ENCODE peak calls at places on chromosomes 7 and 10, in ten cellular contexts. X is psoas muscle; O is left ventricle myocardium inferior; Y is Panc1; M is adipocyte; S is effector memory CD4-positive, alpha-beta T cell; T is HepG2; J is fibroblast of lung; C is CD4-positive, alpha-beta memory T cell; H is thoracic aorta. Z is an unnamed sample. For H3K4me1 and H3K9me3, the result is how much of the 10 kb centered on the place peaks cover.

GRCh38 chr7:139774376-139774775 is 3.4 kb downstream of the HIPK2 start:
- DNase-seq in C (no peak), T (no peak), M (peak), S (no peak), O (no peak), X (no peak), Y (peak), J (peak), H (no peak), Z (peak)

GRCh38 chr10:93542358-93542791 is 24.1 kb upstream of the FFAR4 start:
- DNase-seq in J (peak), O (peak), T (no peak), Y (no peak), S (no peak), X (peak), C (no peak), M (peak), H (no peak), Z (no peak)

GRCh38 chr7:26201261-26202018 is at the start of gene CBX3:
- DNase-seq in O (peak), S (peak), X (peak), H (peak), J (peak), T (peak), C (peak), M (peak), Y (no peak), Z (peak)

GRCh38 chr10:110425684-110426293 is 71.9 kb upstream of the DUSP5 start:
- DNase-seq in O (no peak), J (peak), C (no peak), M (peak), H (no peak), T (peak), X (peak), Y (no peak), S (no peak), Z (peak)

GRCh38 chr7:101243786-101244384 is 996 bp downstream of the FIS1 start:
- DNase-seq in C (no peak), H (no peak), X (no peak), O (no peak), T (no peak), J (peak), Y (no peak), S (peak), M (no peak), Z (no peak)

GRCh38 chr7:37824987-37825509 is 23.3 kb upstream of the NME8 start:
- DNase-seq in M (no peak), C (no peak), T (no peak), S (no peak), X (no peak), H (no peak), J (no peak), O (no peak), Y (no peak), Z (no peak)

GRCh38 chr10:89357096-89357495 is 20.8 kb upstream of the IFIT1B start:
- DNase-seq in M (no peak), H (no peak), C (no peak), S (no peak), Y (no peak), O (no peak), X (no peak), T (no peak), J (no peak), Z (no peak)

GRCh38 chr10:94193466-94193924 is 169.2 kb downstream of the NOC3L start:
- DNase-seq in H (no peak), M (peak), J (peak), Y (no peak), O (no peak), T (no peak), S (no peak), C (no peak), X (no peak), Z (peak)

GRCh38 chr10:132374176-132374575 is 22.8 kb upstream of the PWWP2B start:
- DNase-seq in O (no peak), X (no peak), S (no peak), T (no peak), J (no peak), M (no peak), Y (no peak), H (no peak), C (no peak), Z (no peak)

GRCh38 chr7:29921404-29922010 is 68.1 kb downstream of the SCRN1 start:
- DNase-seq in H (no peak), S (no peak), X (no peak), J (peak), C (peak), O (no peak), T (peak), M (peak), Y (peak), Z (peak)

GRCh38 chr7:138004046-138004445 is 2.2 kb upstream of the CREB3L2 start:
- DNase-seq in X (no peak), J (no peak), C (no peak), M (no peak), O (no peak), H (no peak), T (no peak), S (no peak), Y (no peak), Z (no peak)

GRCh38 chr10:60270426-60270825 is 119.2 kb downstream of the ANK3 start:
- DNase-seq in H (no peak), Y (no peak), M (no peak), J (peak), O (no peak), C (no peak), S (no peak), T (no peak), X (no peak), Z (peak)

GRCh38 chr10:88831709-88832108 is 19.9 kb downstream of the ANKRD22 start:
- DNase-seq in M (no peak), C (peak), O (no peak), Y (no peak), X (no peak), H (no peak), J (no peak), S (peak), T (no peak), Z (no peak)

GRCh38 chr10:74977913-74978847 is 133.3 kb upstream of the SAMD8 start:
- DNase-seq in T (no peak), C (peak), H (no peak), Y (no peak), X (no peak), J (no peak), M (no peak), S (peak), O (no peak), Z (no peak)

GRCh38 chr10:68550747-68551411 is 9.3 kb upstream of the TET1 start:
- DNase-seq in Y (peak), H (no peak), O (no peak), J (peak), S (no peak), C (peak), M (peak), X (no peak), T (peak), Z (peak)

GRCh38 chr7:51113962-51114361 is 202.6 kb downstream of the COBL start:
- DNase-seq in S (no peak), T (no peak), O (no peak), M (no peak), H (no peak), X (no peak), Y (no peak), C (no peak), J (no peak), Z (no peak)

GRCh38 chr7:45726883-45727282 is 146.0 kb downstream of the CCDC201 start:
- DNase-seq in C (no peak), X (no peak), J (no peak), Y (no peak), M (no peak), S (no peak), H (no peak), T (no peak), O (no peak), Z (no peak)

GRCh38 chr10:6399879-6400278 is 180.2 kb downstream of the PRKCQ start:
- DNase-seq in J (no peak), O (no peak), M (no peak), C (no peak), H (no peak), X (no peak), S (no peak), T (no peak), Y (no peak), Z (no peak)

GRCh38 chr10:6400331-6400730 is 179.7 kb downstream of the PRKCQ start:
- DNase-seq in J (no peak), Y (no peak), T (no peak), O (no peak), H (no peak), X (no peak), C (no peak), S (no peak), M (no peak), Z (no peak)

GRCh38 chr10:6398419-6398818 is 181.7 kb downstream of the PRKCQ start:
- DNase-seq in T (no peak), X (no peak), S (no peak), Y (no peak), H (no peak), C (no peak), J (peak), O (no peak), M (no peak), Z (no peak)

GRCh38 chr10:6401066-6401465 is 179.0 kb downstream of the PRKCQ start:
- DNase-seq in Y (no peak), S (no peak), H (no peak), X (no peak), O (no peak), M (no peak), T (no peak), C (no peak), J (peak), Z (peak)

DNA sequence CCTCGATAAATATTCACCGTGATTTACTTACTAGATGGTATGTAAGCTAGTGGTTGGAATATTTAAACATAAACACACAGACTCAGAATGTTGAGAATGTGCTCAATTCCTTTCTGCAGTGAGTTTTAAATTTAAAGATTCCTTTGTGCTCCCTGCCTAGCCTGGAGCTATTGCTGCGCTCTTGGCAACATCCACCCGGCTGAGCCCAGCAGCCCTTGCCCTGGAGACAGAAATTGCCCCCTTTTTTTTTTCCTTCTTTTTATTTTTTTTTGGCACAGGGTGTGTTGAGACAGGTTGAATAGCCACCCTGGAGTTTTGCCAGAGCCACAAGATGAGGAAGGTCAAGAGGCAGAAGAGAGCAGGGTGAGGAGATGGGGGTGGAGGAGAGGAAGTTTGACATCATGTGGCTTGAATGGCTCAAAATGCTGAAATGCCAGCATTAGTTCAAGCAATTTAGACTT is 180.8 kb downstream of the PRKCQ start:
- DNase-seq in M (peak), O (no peak), S (no peak), H (no peak), C (no peak), Y (no peak), T (no peak), J (peak), X (no peak), Z (no peak)
- H3K4me1 ChIP-seq in M (under half), O (under half), S (under half), H (under half), C (under half), Y (under half), T (under half), J (under half), X (under half), Z (under half)

GRCh38 chr10:113313048-113313611 is 239.7 kb upstream of the HABP2 start:
- DNase-seq in Y (no peak), S (no peak), M (no peak), T (no peak), O (no peak), J (no peak), X (no peak), C (no peak), H (no peak), Z (no peak)
- H3K9me3 ChIP-seq in Y (under half), S (under half), M (under half), T (under half), O (under half), J (under half), X (under half), C (under half), H (under half), Z (under half)

DNA sequence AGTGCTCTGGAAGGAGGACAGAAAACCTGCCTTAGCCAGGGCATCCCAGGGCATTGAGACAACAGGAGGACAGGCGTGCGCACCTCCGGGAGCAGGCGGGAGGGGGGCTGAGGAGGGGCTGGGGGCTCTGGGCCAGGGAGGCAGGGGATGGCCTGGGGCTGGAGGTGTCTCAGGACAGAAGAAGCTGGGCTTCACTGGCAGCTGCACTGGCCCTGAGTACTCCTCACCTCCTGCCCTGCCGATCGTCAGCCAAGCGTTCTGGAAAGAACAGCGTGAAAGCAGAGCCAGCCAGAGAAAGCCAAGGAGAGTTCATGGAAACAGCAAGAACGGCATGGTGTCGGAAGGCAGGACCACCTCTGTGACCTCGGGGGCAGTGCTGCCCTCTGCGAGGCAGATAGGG is 48.2 kb upstream of the RASGEF1A start:
- DNase-seq in Y (no peak), X (no peak), H (no peak), J (no peak), M (no peak), T (no peak), C (no peak), S (no peak), O (no peak), Z (no peak)
- H3K4me3 ChIP-seq in Y (no peak), X (no peak), H (no peak), J (no peak), M (no peak), T (no peak), C (no peak), S (no peak), O (no peak), Z (no peak)

GRCh38 chr7:80608292-80608691 is 30.1 kb upstream of the CD36 start:
- DNase-seq in M (no peak), J (no peak), S (no peak), X (no peak), Y (no peak), O (no peak), C (no peak), H (no peak), T (no peak), Z (no peak)
- H3K4me1 ChIP-seq in M (under half), J (under half), S (under half), X (half or more), Y (under half), O (half or more), C (under half), H (under half), T (half or more), Z (under half)

Z was measured in mammary epithelial cell.